ENCODE peak calls at places on chromosomes 3 and 15, in four cellular contexts. H is RKO, Y is progenitor cell of endocrine pancreas, D is pancreas. I is an unnamed sample.

GRCh38 chr3:16554126-16554525 is 40.6 kb upstream of the RFTN1 start:
- DNase-seq in H (no peak), Y (no peak), D (no peak), I (no peak)

GRCh38 chr3:66778107-66778506 is 220.0 kb upstream of the KBTBD8 start:
- DNase-seq in H (no peak), Y (no peak), D (no peak), I (no peak)

GRCh38 chr3:177333535-177334495 is 136.5 kb upstream of the TBL1XR1 start:
- DNase-seq in H (no peak), Y (no peak), D (no peak), I (no peak)

GRCh38 chr3:71370467-71370866 is 213.1 kb downstream of the FOXP1 start:
- DNase-seq in H (no peak), Y (no peak), D (no peak), I (no peak)

GRCh38 chr15:73964736-73965093 is 27.4 kb downstream of the STOML1 start:
- DNase-seq in H (peak), Y (peak), D (peak), I (peak)

GRCh38 chr15:65979316-65979715 is 110.0 kb downstream of the RAB11A start:
- DNase-seq in H (no peak), Y (no peak), D (no peak), I (peak)

GRCh38 chr15:63244976-63245645 is 32.3 kb upstream of the APH1B start:
- DNase-seq in H (no peak), Y (no peak), D (no peak), I (no peak)

GRCh38 chr15:38524156-38524555 is 40.5 kb downstream of the RASGRP1 start:
- DNase-seq in H (no peak), Y (no peak), D (no peak), I (no peak)

GRCh38 chr15:38058596-38059075 is 124.2 kb downstream of the TMCO5A start:
- DNase-seq in H (no peak), Y (no peak), D (no peak), I (no peak)

GRCh38 chr15:42151736-42152135 is 4.7 kb downstream of the PLA2G4F start:
- DNase-seq in H (no peak), Y (no peak), D (no peak), I (no peak)

GRCh38 chr3:147730311-147730710 is 321.1 kb downstream of the ZIC1 start:
- DNase-seq in H (no peak), Y (no peak), D (no peak), I (peak)

GRCh38 chr3:70994644-70995043 is 588.9 kb downstream of the FOXP1 start:
- DNase-seq in H (no peak), Y (no peak), D (no peak), I (no peak)

GRCh38 chr3:149247025-149247710 is 25.5 kb upstream of the CP start:
- DNase-seq in H (no peak), Y (no peak), D (no peak), I (no peak)

GRCh38 chr3:58723197-58723596 is 56.6 kb upstream of the FAM3D start:
- DNase-seq in H (no peak), Y (no peak), D (no peak), I (no peak)

GRCh38 chr15:96585634-96586386 is 255.3 kb downstream of the NR2F2 start:
- DNase-seq in H (peak), Y (no peak), D (no peak), I (no peak)

GRCh38 chr3:42654331-42655201 is 1.1 kb downstream of the ZBTB47 start:
- DNase-seq in H (peak), Y (peak), D (peak), I (peak)

GRCh38 chr15:48283361-48284157 is 47.7 kb upstream of the DUT start:
- DNase-seq in H (no peak), Y (no peak), D (no peak), I (no peak)

GRCh38 chr15:55250392-55250791 is 39.2 kb downstream of the RAB27A start:
- DNase-seq in H (no peak), Y (no peak), D (no peak), I (no peak)

GRCh38 chr15:61483599-61483998 is 254.5 kb upstream of the RORA start:
- DNase-seq in H (no peak), Y (no peak), D (no peak), I (no peak)

GRCh38 chr3:43190682-43191081 is 84.8 kb upstream of the POMGNT2 start:
- DNase-seq in H (peak), Y (no peak), D (no peak), I (no peak)

GRCh38 chr15:52728899-52729298 is 49.7 kb upstream of the ATOSA start:
- DNase-seq in H (peak), Y (no peak), D (no peak), I (no peak)

GRCh38 chr3:162799910-162800309 is 1303.3 kb downstream of the OTOL1 start:
- DNase-seq in H (no peak), Y (no peak), D (no peak), I (no peak)

GRCh38 chr3:71005797-71006321 is 577.7 kb downstream of the FOXP1 start:
- DNase-seq in H (no peak), Y (no peak), D (no peak), I (no peak)

GRCh38 chr3:57009367-57009766 is 51.1 kb upstream of the SPATA12 start:
- DNase-seq in H (no peak), Y (no peak), D (no peak), I (no peak)

GRCh38 chr3:183295211-183295610 is 42.2 kb downstream of the B3GNT5 start:
- DNase-seq in H (no peak), Y (no peak), D (no peak), I (no peak)

GRCh38 chr3:168102735-168103410 is 7.1 kb upstream of the GOLIM4 start:
- DNase-seq in H (no peak), Y (no peak), D (no peak), I (no peak)

I was measured in nephron progenitor cell.